ENCODE peak calls at places on chromosomes 3 and 15, in five cellular contexts. B, E, Y, P and J are unnamed samples.

GRCh38 chr15:63374686-63375520 is 6.7 kb downstream of the CA12 start:
- DNase-seq in P (no peak), B (peak), Y (peak), E (peak), J (no peak)

GRCh38 chr3:177452487-177452886 is 255.2 kb upstream of the TBL1XR1 start:
- DNase-seq in Y (peak), P (no peak), E (no peak), B (peak), J (no peak)

GRCh38 chr15:68335251-68335650 is 57.7 kb downstream of the FEM1B start:
- DNase-seq in P (no peak), B (peak), E (no peak), Y (no peak), J (no peak)

GRCh38 chr15:66846031-66846430 is 144.0 kb downstream of the SMAD6 start:
- DNase-seq in Y (no peak), P (no peak), E (no peak), B (peak), J (no peak)

GRCh38 chr3:184325715-184326114 is 11.3 kb downstream of the EIF4G1 start:
- DNase-seq in P (no peak), Y (no peak), B (no peak), E (no peak), J (no peak)

GRCh38 chr3:196336319-196337145 is 1.7 kb downstream of the TM4SF19 start:
- DNase-seq in B (no peak), Y (no peak), E (no peak), P (no peak), J (no peak)

GRCh38 chr3:113560845-113561623 is 28.7 kb downstream of the SIDT1 start:
- DNase-seq in P (no peak), E (peak), B (peak), Y (no peak), J (no peak)

GRCh38 chr3:34016925-34017592 is 218.6 kb downstream of the PDCD6IP start:
- DNase-seq in B (no peak), Y (no peak), E (no peak), P (no peak), J (no peak)

GRCh38 chr3:184748219-184749135 is 36.6 kb upstream of the MAGEF1 start:
- DNase-seq in B (peak), Y (no peak), E (no peak), P (no peak), J (no peak)

GRCh38 chr3:127796045-127796720 is 26.1 kb downstream of the MGLL start:
- DNase-seq in P (no peak), E (no peak), B (no peak), Y (no peak), J (no peak)

GRCh38 chr3:10964537-10965167 is 27.9 kb upstream of the SLC6A1 start:
- DNase-seq in B (peak), Y (no peak), P (no peak), E (no peak), J (no peak)

GRCh38 chr3:11331101-11331500 is 58.9 kb downstream of the ATG7 start:
- DNase-seq in P (no peak), B (no peak), Y (no peak), E (no peak), J (no peak)

GRCh38 chr15:36008719-36009118 is 462.8 kb upstream of the DPH6 start:
- DNase-seq in Y (no peak), E (no peak), P (no peak), B (no peak), J (no peak)

GRCh38 chr15:101267320-101268104 is 9.8 kb downstream of the SELENOS start:
- DNase-seq in E (peak), B (peak), Y (peak), P (no peak), J (no peak)

GRCh38 chr3:123039178-123039577 is 11.6 kb upstream of the SEMA5B start:
- DNase-seq in B (no peak), E (no peak), P (no peak), Y (no peak), J (no peak)

GRCh38 chr3:40258555-40258954 is 51.0 kb upstream of the EIF1B start:
- DNase-seq in P (no peak), Y (peak), E (no peak), B (peak), J (no peak)

GRCh38 chr3:54859204-54859603 is 68.7 kb downstream of the LRTM1 start:
- DNase-seq in B (peak), E (peak), P (no peak), Y (peak), J (no peak)

GRCh38 chr15:97177135-97177704 is 783.3 kb upstream of the ARRDC4 start:
- DNase-seq in E (no peak), Y (no peak), B (no peak), P (no peak), J (no peak)

GRCh38 chr3:8739757-8740508 is 6.3 kb downstream of the CAV3 start:
- DNase-seq in B (peak), P (no peak), E (peak), Y (peak), J (no peak)

GRCh38 chr15:79170256-79170664 is 79.7 kb upstream of the RASGRF1 start:
- DNase-seq in Y (peak), P (no peak), B (no peak), E (no peak), J (no peak)

GRCh38 chr3:142028174-142028833 is 121.0 kb downstream of the TFDP2 start:
- DNase-seq in P (peak), B (peak), Y (no peak), E (peak), J (no peak)

GRCh38 chr3:31196881-31197364 is 302.5 kb upstream of the GADL1 start:
- DNase-seq in Y (no peak), B (peak), P (no peak), E (peak), J (no peak)

GRCh38 chr15:98292442-98293240 is 332.1 kb downstream of the ARRDC4 start:
- DNase-seq in P (no peak), Y (peak), B (no peak), E (peak), J (peak)

GRCh38 chr3:32531010-32531647 is 28.5 kb upstream of the CMTM6 start:
- DNase-seq in P (no peak), Y (no peak), B (no peak), E (no peak), J (no peak)

GRCh38 chr3:66812126-66812525 is 186.0 kb upstream of the KBTBD8 start:
- DNase-seq in P (no peak), Y (no peak), E (peak), B (peak), J (no peak)

GRCh38 chr3:111801697-111802655 is 57.1 kb upstream of the PHLDB2 start:
- DNase-seq in Y (peak), E (peak), B (peak), P (no peak), J (no peak)

GRCh38 chr3:188522115-188522514 is 368.2 kb downstream of the LPP start:
- DNase-seq in Y (no peak), P (no peak), B (no peak), E (no peak), J (no peak)

GRCh38 chr3:12986031-12986430 is 87.2 kb downstream of the IQSEC1 start:
- DNase-seq in B (no peak), Y (no peak), E (no peak), P (no peak), J (no peak)

GRCh38 chr15:53625260-53625659 is 134.2 kb downstream of the WDR72 start:
- DNase-seq in P (no peak), E (no peak), B (no peak), Y (no peak), J (no peak)

GRCh38 chr3:170499562-170500156 is 81.0 kb downstream of the CLDN11 start:
- DNase-seq in B (peak), P (no peak), E (peak), Y (no peak), J (no peak)

GRCh38 chr3:190718691-190719090 is 143.8 kb downstream of the GMNC start:
- DNase-seq in Y (peak), P (no peak), E (no peak), B (peak), J (no peak)